ENCODE peak calls at places on chromosomes 11 and 22, in five cellular contexts. One of them, this sample, is unnamed.

GRCh38 chr11:64971421-64972233 is at the start of gene MAJIN:
- DNase-seq in A549: peak
- DNase-seq in CD8-positive, alpha-beta T cell: peak
- DNase-seq in right cardiac atrium: peak
- DNase-seq in dorsolateral prefrontal cortex: peak
- DNase-seq in this sample: no peak

GRCh38 chr11:125398475-125398874 is 97.6 kb downstream of the FEZ1 start:
- DNase-seq in A549: no peak
- DNase-seq in CD8-positive, alpha-beta T cell: no peak
- DNase-seq in right cardiac atrium: no peak
- DNase-seq in dorsolateral prefrontal cortex: no peak
- DNase-seq in this sample: no peak

GRCh38 chr11:34348919-34349318 is 8.9 kb downstream of the ABTB2 start:
- DNase-seq in A549: no peak
- DNase-seq in CD8-positive, alpha-beta T cell: no peak
- DNase-seq in right cardiac atrium: no peak
- DNase-seq in dorsolateral prefrontal cortex: no peak
- DNase-seq in this sample: no peak

GRCh38 chr11:117946842-117947526 is 17.8 kb upstream of the TMPRSS13 start:
- DNase-seq in A549: peak
- DNase-seq in CD8-positive, alpha-beta T cell: peak
- DNase-seq in right cardiac atrium: peak
- DNase-seq in dorsolateral prefrontal cortex: peak
- DNase-seq in this sample: peak

GRCh38 chr11:19992162-19992561 is 168.1 kb downstream of the DBX1 start:
- DNase-seq in A549: no peak
- DNase-seq in CD8-positive, alpha-beta T cell: no peak
- DNase-seq in right cardiac atrium: no peak
- DNase-seq in dorsolateral prefrontal cortex: no peak
- DNase-seq in this sample: no peak

GRCh38 chr22:39439170-39439569 is 17.6 kb upstream of the MGAT3 start:
- DNase-seq in A549: peak
- DNase-seq in CD8-positive, alpha-beta T cell: no peak
- DNase-seq in right cardiac atrium: no peak
- DNase-seq in dorsolateral prefrontal cortex: no peak
- DNase-seq in this sample: no peak

GRCh38 chr22:49968313-49968830 is 7.8 kb downstream of the PIM3 start:
- DNase-seq in A549: no peak
- DNase-seq in CD8-positive, alpha-beta T cell: peak
- DNase-seq in right cardiac atrium: peak
- DNase-seq in dorsolateral prefrontal cortex: peak
- DNase-seq in this sample: no peak

GRCh38 chr11:27391336-27392015 is 28.5 kb upstream of the CCDC34 start:
- DNase-seq in A549: no peak
- DNase-seq in CD8-positive, alpha-beta T cell: no peak
- DNase-seq in right cardiac atrium: no peak
- DNase-seq in dorsolateral prefrontal cortex: no peak
- DNase-seq in this sample: no peak

GRCh38 chr11:83687787-83688186 is 401.6 kb upstream of the CCDC90B start:
- DNase-seq in A549: no peak
- DNase-seq in CD8-positive, alpha-beta T cell: no peak
- DNase-seq in right cardiac atrium: no peak
- DNase-seq in dorsolateral prefrontal cortex: no peak
- DNase-seq in this sample: no peak

GRCh38 chr11:77126861-77127673 is 979 bp upstream of the MYO7A start:
- DNase-seq in A549: peak
- DNase-seq in CD8-positive, alpha-beta T cell: peak
- DNase-seq in right cardiac atrium: peak
- DNase-seq in dorsolateral prefrontal cortex: peak
- DNase-seq in this sample: peak

GRCh38 chr11:70860855-70861254 is 391.5 kb downstream of the SHANK2 start:
- DNase-seq in A549: no peak
- DNase-seq in CD8-positive, alpha-beta T cell: no peak
- DNase-seq in right cardiac atrium: no peak
- DNase-seq in dorsolateral prefrontal cortex: no peak
- DNase-seq in this sample: no peak

GRCh38 chr22:20245577-20246367 is 22.3 kb downstream of the RTN4R start:
- DNase-seq in A549: no peak
- DNase-seq in CD8-positive, alpha-beta T cell: no peak
- DNase-seq in right cardiac atrium: no peak
- DNase-seq in dorsolateral prefrontal cortex: no peak
- DNase-seq in this sample: no peak

GRCh38 chr11:14357843-14358728 is 897 bp downstream of the RRAS2 start:
- DNase-seq in A549: peak
- DNase-seq in CD8-positive, alpha-beta T cell: peak
- DNase-seq in right cardiac atrium: peak
- DNase-seq in dorsolateral prefrontal cortex: no peak
- DNase-seq in this sample: no peak

GRCh38 chr11:35491231-35491871 is 34.1 kb downstream of the PAMR1 start:
- DNase-seq in A549: peak
- DNase-seq in CD8-positive, alpha-beta T cell: no peak
- DNase-seq in right cardiac atrium: no peak
- DNase-seq in dorsolateral prefrontal cortex: no peak
- DNase-seq in this sample: no peak

GRCh38 chr22:43580351-43580750 is 168.5 kb downstream of the MPPED1 start:
- DNase-seq in A549: no peak
- DNase-seq in CD8-positive, alpha-beta T cell: no peak
- DNase-seq in right cardiac atrium: no peak
- DNase-seq in dorsolateral prefrontal cortex: no peak
- DNase-seq in this sample: no peak

GRCh38 chr22:23997092-23997491 is 8.2 kb downstream of the GSTT4 start:
- DNase-seq in A549: no peak
- DNase-seq in CD8-positive, alpha-beta T cell: no peak
- DNase-seq in right cardiac atrium: no peak
- DNase-seq in dorsolateral prefrontal cortex: no peak
- DNase-seq in this sample: no peak

GRCh38 chr11:48019230-48019584 is 38.8 kb downstream of the PTPRJ start:
- DNase-seq in A549: no peak
- DNase-seq in CD8-positive, alpha-beta T cell: no peak
- DNase-seq in right cardiac atrium: no peak
- DNase-seq in dorsolateral prefrontal cortex: no peak
- DNase-seq in this sample: no peak

GRCh38 chr11:79940976-79941735 is 500.3 kb upstream of the TENM4 start:
- DNase-seq in A549: no peak
- DNase-seq in CD8-positive, alpha-beta T cell: no peak
- DNase-seq in right cardiac atrium: no peak
- DNase-seq in dorsolateral prefrontal cortex: no peak
- DNase-seq in this sample: no peak

GRCh38 chr11:132864811-132865576 is 667.3 kb downstream of the OPCML start:
- DNase-seq in A549: peak
- DNase-seq in CD8-positive, alpha-beta T cell: no peak
- DNase-seq in right cardiac atrium: no peak
- DNase-seq in dorsolateral prefrontal cortex: no peak
- DNase-seq in this sample: peak

GRCh38 chr22:41913842-41914534 is 886 bp downstream of the SHISA8 start:
- DNase-seq in A549: no peak
- DNase-seq in CD8-positive, alpha-beta T cell: no peak
- DNase-seq in right cardiac atrium: no peak
- DNase-seq in dorsolateral prefrontal cortex: no peak
- DNase-seq in this sample: no peak

GRCh38 chr11:116931206-116931953 is 94.0 kb upstream of the APOA1 start:
- DNase-seq in A549: peak
- DNase-seq in CD8-positive, alpha-beta T cell: peak
- DNase-seq in right cardiac atrium: peak
- DNase-seq in dorsolateral prefrontal cortex: no peak
- DNase-seq in this sample: no peak

GRCh38 chr11:69220581-69221051 is 64.9 kb downstream of the SMIM38 start:
- DNase-seq in A549: no peak
- DNase-seq in CD8-positive, alpha-beta T cell: no peak
- DNase-seq in right cardiac atrium: no peak
- DNase-seq in dorsolateral prefrontal cortex: no peak
- DNase-seq in this sample: no peak

GRCh38 chr22:29004647-29005371 is 56.8 kb downstream of the C22orf31 start:
- DNase-seq in A549: no peak
- DNase-seq in CD8-positive, alpha-beta T cell: no peak
- DNase-seq in right cardiac atrium: peak
- DNase-seq in dorsolateral prefrontal cortex: peak
- DNase-seq in this sample: peak

GRCh38 chr11:128628686-128629085 is 41.3 kb upstream of the ETS1 start:
- DNase-seq in A549: no peak
- DNase-seq in CD8-positive, alpha-beta T cell: peak
- DNase-seq in right cardiac atrium: no peak
- DNase-seq in dorsolateral prefrontal cortex: no peak
- DNase-seq in this sample: no peak

GRCh38 chr11:3089236-3090061 is 32.2 kb upstream of the CARS1 start:
- DNase-seq in A549: no peak
- DNase-seq in CD8-positive, alpha-beta T cell: no peak
- DNase-seq in right cardiac atrium: no peak
- DNase-seq in dorsolateral prefrontal cortex: no peak
- DNase-seq in this sample: no peak

GRCh38 chr11:78414321-78415051 is 3.1 kb downstream of the GAB2 start:
- DNase-seq in A549: peak
- DNase-seq in CD8-positive, alpha-beta T cell: no peak
- DNase-seq in right cardiac atrium: no peak
- DNase-seq in dorsolateral prefrontal cortex: no peak
- DNase-seq in this sample: no peak

GRCh38 chr22:39297490-39298193 is 21.8 kb downstream of the RPL3 start:
- DNase-seq in A549: no peak
- DNase-seq in CD8-positive, alpha-beta T cell: no peak
- DNase-seq in right cardiac atrium: no peak
- DNase-seq in dorsolateral prefrontal cortex: no peak
- DNase-seq in this sample: no peak

GRCh38 chr22:49216579-49216978 is 611.1 kb downstream of the BRD1 start:
- DNase-seq in A549: no peak
- DNase-seq in CD8-positive, alpha-beta T cell: no peak
- DNase-seq in right cardiac atrium: no peak
- DNase-seq in dorsolateral prefrontal cortex: peak
- DNase-seq in this sample: no peak

GRCh38 chr22:36277482-36278291 is 24.8 kb downstream of the APOL1 start:
- DNase-seq in A549: peak
- DNase-seq in CD8-positive, alpha-beta T cell: peak
- DNase-seq in right cardiac atrium: peak
- DNase-seq in dorsolateral prefrontal cortex: peak
- DNase-seq in this sample: peak

GRCh38 chr11:42762348-42762747 is 549.4 kb upstream of the API5 start:
- DNase-seq in A549: no peak
- DNase-seq in CD8-positive, alpha-beta T cell: no peak
- DNase-seq in right cardiac atrium: no peak
- DNase-seq in dorsolateral prefrontal cortex: no peak
- DNase-seq in this sample: no peak

GRCh38 chr22:44311855-44312170 is 938 bp downstream of the SHISAL1 start:
- DNase-seq in A549: no peak
- DNase-seq in CD8-positive, alpha-beta T cell: no peak
- DNase-seq in right cardiac atrium: no peak
- DNase-seq in dorsolateral prefrontal cortex: no peak
- DNase-seq in this sample: no peak

GRCh38 chr11:71476926-71477636 is 24.1 kb downstream of the NADSYN1 start:
- DNase-seq in A549: no peak
- DNase-seq in CD8-positive, alpha-beta T cell: no peak
- DNase-seq in right cardiac atrium: no peak
- DNase-seq in dorsolateral prefrontal cortex: no peak
- DNase-seq in this sample: no peak

GRCh38 chr22:35894937-35895708 is 133.5 kb downstream of the RBFOX2 start:
- DNase-seq in A549: peak
- DNase-seq in CD8-positive, alpha-beta T cell: no peak
- DNase-seq in right cardiac atrium: no peak
- DNase-seq in dorsolateral prefrontal cortex: no peak
- DNase-seq in this sample: no peak

DNA sequence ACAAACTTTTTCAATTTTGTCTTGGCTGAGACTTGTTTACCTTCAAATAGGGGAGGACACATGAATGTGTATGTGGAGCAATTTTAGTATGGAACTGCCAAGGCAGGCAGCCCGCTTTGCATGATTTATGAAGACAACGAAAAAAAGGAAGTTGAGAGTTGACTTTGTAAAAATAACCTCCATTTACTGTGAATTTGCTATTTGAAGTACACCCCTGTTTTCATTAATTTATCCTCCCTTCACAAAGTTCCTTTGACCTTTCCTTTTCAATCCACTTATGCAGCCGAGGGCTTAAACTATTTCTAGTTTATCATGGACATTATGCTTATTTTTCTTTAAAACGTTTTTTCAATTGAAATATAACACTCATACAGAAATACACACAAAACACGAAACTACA is 369.6 kb upstream of the CADM1 start:
- DNase-seq in A549: no peak
- DNase-seq in CD8-positive, alpha-beta T cell: no peak
- DNase-seq in right cardiac atrium: no peak
- DNase-seq in dorsolateral prefrontal cortex: no peak
- DNase-seq in this sample: no peak
- H3K4me3 ChIP-seq in A549: no peak
- H3K4me3 ChIP-seq in CD8-positive, alpha-beta T cell: no peak
- H3K4me3 ChIP-seq in right cardiac atrium: no peak
- H3K4me3 ChIP-seq in dorsolateral prefrontal cortex: no peak
- H3K4me3 ChIP-seq in this sample: no peak

GRCh38 chr11:73217131-73217809 is 811 bp upstream of the P2RY2 start:
- DNase-seq in A549: no peak
- DNase-seq in CD8-positive, alpha-beta T cell: no peak
- DNase-seq in right cardiac atrium: peak
- DNase-seq in dorsolateral prefrontal cortex: no peak
- DNase-seq in this sample: no peak
- H3K4me3 ChIP-seq in A549: peak
- H3K4me3 ChIP-seq in CD8-positive, alpha-beta T cell: no peak
- H3K4me3 ChIP-seq in right cardiac atrium: no peak
- H3K4me3 ChIP-seq in dorsolateral prefrontal cortex: no peak
- H3K4me3 ChIP-seq in this sample: no peak

DNA sequence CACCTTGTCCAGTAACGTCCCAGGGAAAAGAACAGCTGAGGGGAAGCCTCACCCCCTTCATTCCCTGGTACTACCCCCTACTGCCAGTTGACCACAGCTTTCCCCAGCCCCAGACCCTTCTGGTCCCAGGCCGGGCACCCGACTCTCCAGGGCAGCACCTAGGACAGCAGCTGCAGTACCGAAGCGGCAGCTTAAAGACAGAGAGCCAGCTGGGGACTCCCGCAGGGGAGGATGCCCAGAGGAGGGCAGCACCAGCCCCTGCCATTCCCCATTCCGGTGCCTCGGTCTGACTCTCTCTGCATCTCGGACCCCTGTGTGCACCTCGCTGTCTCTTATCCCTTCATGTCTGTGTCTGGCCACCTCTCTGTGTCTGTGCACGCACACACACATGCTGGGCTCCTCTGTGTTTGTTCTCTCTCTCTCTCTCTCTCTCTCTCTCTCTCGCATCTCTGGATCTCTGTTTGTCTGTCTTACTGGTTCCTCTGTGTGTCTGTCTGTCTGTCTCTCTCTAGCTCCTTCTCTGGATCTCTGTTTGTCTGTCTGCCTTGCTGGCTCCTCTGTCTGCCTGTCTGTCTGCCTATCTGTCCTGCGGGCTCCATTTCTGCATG is 9.4 kb downstream of the IGSF9B start:
- DNase-seq in A549: peak
- DNase-seq in CD8-positive, alpha-beta T cell: peak
- DNase-seq in right cardiac atrium: peak
- DNase-seq in dorsolateral prefrontal cortex: peak
- DNase-seq in this sample: no peak
- H3K4me3 ChIP-seq in A549: no peak
- H3K4me3 ChIP-seq in CD8-positive, alpha-beta T cell: peak
- H3K4me3 ChIP-seq in right cardiac atrium: no peak
- H3K4me3 ChIP-seq in dorsolateral prefrontal cortex: peak
- H3K4me3 ChIP-seq in this sample: no peak

DNA sequence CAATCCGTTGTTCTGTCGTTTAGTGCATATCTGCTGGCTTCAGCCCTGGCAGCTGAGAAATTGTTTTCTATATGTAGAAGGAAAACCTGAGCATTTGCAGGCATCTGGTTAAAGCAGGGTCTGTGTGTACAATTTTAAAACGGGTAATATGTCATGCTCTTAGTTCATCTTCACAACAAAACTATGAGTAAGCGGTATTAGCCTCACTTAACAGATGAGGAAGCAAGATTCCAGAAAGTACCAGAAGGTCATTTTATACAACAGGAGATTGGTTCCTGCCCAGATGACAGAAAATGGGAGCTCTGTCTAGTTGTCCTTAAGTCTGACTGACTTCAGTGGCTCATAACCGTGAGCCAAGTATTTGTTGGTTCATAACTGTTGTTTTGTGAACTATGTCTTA is 1.1 kb downstream of the TIMM10B start:
- DNase-seq in A549: no peak
- DNase-seq in CD8-positive, alpha-beta T cell: no peak
- DNase-seq in right cardiac atrium: no peak
- DNase-seq in dorsolateral prefrontal cortex: no peak
- DNase-seq in this sample: no peak
- H3K4me3 ChIP-seq in A549: peak
- H3K4me3 ChIP-seq in CD8-positive, alpha-beta T cell: peak
- H3K4me3 ChIP-seq in right cardiac atrium: peak
- H3K4me3 ChIP-seq in dorsolateral prefrontal cortex: peak
- H3K4me3 ChIP-seq in this sample: no peak